ENCODE peak calls at places on chromosomes 2 and 18, in six cellular contexts. H is HCT116, U is sigmoid colon, E is HepG2, M is upper lobe of left lung, K is endothelial cell of umbilical vein. C is an unnamed sample.

GRCh38 chr2:113010088-113010487 is 4.8 kb downstream of the IL36A start:
- DNase-seq in H (no peak), U (no peak), E (no peak), M (no peak), K (no peak), C (no peak)

GRCh38 chr2:130183500-130184373 is 1.7 kb downstream of the MZT2B start:
- DNase-seq in H (no peak), U (peak), E (peak), M (no peak), K (peak), C (peak)

GRCh38 chr2:11250400-11251277 is 93.8 kb downstream of the ROCK2 start:
- DNase-seq in H (no peak), U (no peak), E (no peak), M (no peak), K (peak), C (no peak)

GRCh38 chr2:65025453-65026128 is 30.6 kb upstream of the CEP68 start:
- DNase-seq in H (no peak), U (no peak), E (peak), M (no peak), K (no peak), C (no peak)

GRCh38 chr2:106054880-106055655 is 139.0 kb downstream of the UXS1 start:
- DNase-seq in H (no peak), U (no peak), E (no peak), M (no peak), K (no peak), C (no peak)

GRCh38 chr2:150234787-150235512 is 252.5 kb downstream of the RND3 start:
- DNase-seq in H (no peak), U (no peak), E (no peak), M (no peak), K (peak), C (no peak)

GRCh38 chr18:39057423-39058057 is 1491.9 kb upstream of the CELF4 start:
- DNase-seq in H (peak), U (no peak), E (no peak), M (no peak), K (peak), C (no peak)

GRCh38 chr2:74944987-74945782 is 13.3 kb upstream of the POLE4 start:
- DNase-seq in H (no peak), U (no peak), E (no peak), M (no peak), K (no peak), C (no peak)

GRCh38 chr2:122755281-122755780 is 999.9 kb downstream of the TSN start:
- DNase-seq in H (no peak), U (no peak), E (no peak), M (no peak), K (peak), C (no peak)

GRCh38 chr2:184053326-184053725 is 545.0 kb upstream of the ZNF804A start:
- DNase-seq in H (peak), U (no peak), E (no peak), M (no peak), K (peak), C (no peak)

GRCh38 chr18:45384137-45384998 is 230.9 kb upstream of the SLC14A2 start:
- DNase-seq in H (peak), U (no peak), E (peak), M (peak), K (peak), C (no peak)

GRCh38 chr2:8976419-8976818 is 27.1 kb downstream of the MBOAT2 start:
- DNase-seq in H (no peak), U (no peak), E (no peak), M (no peak), K (peak), C (no peak)

GRCh38 chr2:192885569-192886160 is 690.9 kb upstream of the TMEFF2 start:
- DNase-seq in H (no peak), U (no peak), E (peak), M (no peak), K (no peak), C (no peak)

GRCh38 chr2:171711351-171711750 is 24.1 kb downstream of the DYNC1I2 start:
- DNase-seq in H (no peak), U (no peak), E (no peak), M (no peak), K (peak), C (no peak)

GRCh38 chr2:211329882-211330281 is 773.5 kb downstream of the CPS1 start:
- DNase-seq in H (no peak), U (no peak), E (no peak), M (peak), K (no peak), C (peak)

GRCh38 chr2:10892796-10893350 is 18.9 kb upstream of the KCNF1 start:
- DNase-seq in H (no peak), U (no peak), E (no peak), M (no peak), K (no peak), C (no peak)

GRCh38 chr2:170605862-170606261 is 109.3 kb upstream of the SP5 start:
- DNase-seq in H (no peak), U (no peak), E (no peak), M (no peak), K (no peak), C (no peak)

GRCh38 chr2:39107156-39107555 is 13.7 kb downstream of the SOS1 start:
- DNase-seq in H (no peak), U (no peak), E (no peak), M (no peak), K (no peak), C (no peak)

GRCh38 chr18:44917865-44918476 is 237.3 kb downstream of the SETBP1 start:
- DNase-seq in H (no peak), U (no peak), E (peak), M (no peak), K (no peak), C (no peak)

GRCh38 chr18:50707841-50708240 is 112.0 kb downstream of the MRO start:
- DNase-seq in H (no peak), U (no peak), E (no peak), M (no peak), K (no peak), C (peak)

GRCh38 chr2:54898451-54899226 is 151.6 kb downstream of the RTN4 start:
- DNase-seq in H (no peak), U (no peak), E (no peak), M (no peak), K (no peak), C (no peak)

GRCh38 chr2:239942871-239943311 is 82.3 kb downstream of the NDUFA10 start:
- DNase-seq in H (no peak), U (peak), E (no peak), M (no peak), K (no peak), C (peak)

GRCh38 chr2:172296267-172297046 is 130.9 kb upstream of the ITGA6 start:
- DNase-seq in H (no peak), U (no peak), E (no peak), M (no peak), K (no peak), C (no peak)

GRCh38 chr2:64751286-64752260 is 97.9 kb upstream of the SERTAD2 start:
- DNase-seq in H (peak), U (peak), E (peak), M (peak), K (no peak), C (peak)

GRCh38 chr2:38933653-38934052 is 44.0 kb downstream of the ARHGEF33 start:
- DNase-seq in H (no peak), U (no peak), E (no peak), M (no peak), K (no peak), C (no peak)

GRCh38 chr2:44941551-44942234 is at the start of gene SIX3:
- DNase-seq in H (peak), U (no peak), E (no peak), M (peak), K (peak), C (peak)

GRCh38 chr2:176638167-176639015 is 369.1 kb downstream of the MTX2 start:
- DNase-seq in H (no peak), U (peak), E (peak), M (peak), K (peak), C (peak)

GRCh38 chr2:215536476-215536875 is 100.6 kb upstream of the FN1 start:
- DNase-seq in H (no peak), U (no peak), E (no peak), M (no peak), K (no peak), C (no peak)

GRCh38 chr2:95121495-95122196 is at the start of gene MRPS5:
- DNase-seq in H (peak), U (peak), E (peak), M (peak), K (peak), C (peak)
- TF ChIP-seq POLR2A in H (peak), U (no peak), E (peak), M (peak), K (peak), C (no peak)

DNA sequence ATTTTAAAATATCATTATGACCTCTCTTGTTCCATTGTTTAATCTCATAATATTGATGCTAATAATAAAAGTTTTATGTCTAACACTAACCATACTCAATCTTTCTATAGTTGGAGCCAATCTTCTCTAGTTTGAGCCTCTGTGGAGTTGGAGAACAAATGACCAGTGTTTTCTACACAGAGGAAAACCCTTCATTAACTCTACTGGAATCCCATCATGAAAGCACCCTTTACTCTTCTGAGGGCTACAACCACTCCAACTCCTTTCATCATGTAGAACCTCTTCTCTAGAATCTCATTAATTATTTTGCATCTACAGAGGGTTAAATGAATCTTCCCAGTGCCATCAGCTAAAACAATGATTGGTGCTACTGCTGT is 182.4 kb upstream of the ZFP36L2 start:
- DNase-seq in H (no peak), U (no peak), E (no peak), M (no peak), K (no peak), C (no peak)
- H3K27ac ChIP-seq in H (no peak), U (peak), E (no peak), M (no peak), K (no peak), C (no peak)

GRCh38 chr2:30300122-30300455 is 68.8 kb downstream of the LBH start:
- DNase-seq in H (no peak), U (no peak), E (no peak), M (no peak), K (no peak), C (no peak)

GRCh38 chr2:30303094-30303493 is 71.8 kb downstream of the LBH start:
- DNase-seq in H (no peak), U (no peak), E (no peak), M (no peak), K (no peak), C (no peak)

GRCh38 chr2:30298302-30298701 is 67.0 kb downstream of the LBH start:
- DNase-seq in H (no peak), U (no peak), E (no peak), M (no peak), K (no peak), C (no peak)

GRCh38 chr2:30301551-30301950 is 70.2 kb downstream of the LBH start:
- DNase-seq in H (no peak), U (no peak), E (no peak), M (no peak), K (no peak), C (no peak)

GRCh38 chr2:30300456-30301221 is 69.3 kb downstream of the LBH start:
- DNase-seq in H (no peak), U (no peak), E (no peak), M (no peak), K (no peak), C (no peak)
- TF ChIP-seq POLR2AphosphoS5 in H (no peak), U (peak), E (no peak), M (peak), K (no peak), C (no peak)

DNA sequence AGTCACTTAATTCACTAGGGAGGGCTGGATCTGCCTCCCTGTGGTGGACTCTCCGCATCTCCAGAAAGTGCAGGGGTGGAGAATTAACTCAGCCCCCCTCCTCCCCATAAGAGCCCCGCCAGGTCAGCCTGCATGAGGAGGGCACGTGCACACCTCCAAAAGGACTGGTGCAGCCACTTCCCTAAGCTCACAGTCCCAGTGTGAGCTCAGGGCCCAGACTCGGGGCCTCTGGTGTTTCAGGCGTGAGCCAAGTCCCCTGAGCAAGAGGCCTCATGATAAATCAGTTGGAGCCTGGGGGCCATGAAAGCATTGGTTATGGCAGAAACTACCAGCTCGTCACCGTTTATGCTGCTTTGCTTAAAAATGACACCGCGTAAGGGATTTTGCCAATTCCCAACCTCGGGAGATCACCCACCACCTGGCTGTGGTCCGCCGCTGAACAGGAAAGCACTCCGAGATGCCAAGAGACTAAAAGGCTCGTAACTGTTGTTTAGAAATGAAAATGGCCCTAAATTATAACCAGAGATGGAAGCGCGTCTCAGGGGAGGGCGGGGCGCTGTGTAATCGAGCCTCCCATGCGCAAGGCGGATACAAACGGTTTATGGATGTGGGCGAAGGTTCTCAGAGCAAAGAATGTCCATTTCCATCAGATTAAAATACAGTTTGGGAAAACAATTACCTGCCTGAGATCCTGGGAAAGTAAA is 141.6 kb downstream of the BCL2 start:
- DNase-seq in H (no peak), U (peak), E (no peak), M (no peak), K (no peak), C (peak)
- TF ChIP-seq POLR2A in H (no peak), U (no peak), E (no peak), M (no peak), K (no peak), C (no peak)

GRCh38 chr2:168185583-168186274 is 61.7 kb downstream of the STK39 start:
- DNase-seq in H (no peak), U (no peak), E (peak), M (no peak), K (peak), C (no peak)

GRCh38 chr2:168182850-168183249 is 64.5 kb downstream of the STK39 start:
- DNase-seq in H (no peak), U (no peak), E (no peak), M (no peak), K (no peak), C (no peak)

GRCh38 chr2:168186452-168186851 is 60.9 kb downstream of the STK39 start:
- DNase-seq in H (no peak), U (no peak), E (no peak), M (no peak), K (no peak), C (no peak)

GRCh38 chr2:168183308-168183997 is 63.9 kb downstream of the STK39 start:
- DNase-seq in H (no peak), U (no peak), E (no peak), M (no peak), K (no peak), C (no peak)

GRCh38 chr2:168184896-168185513 is 62.4 kb downstream of the STK39 start:
- DNase-seq in H (no peak), U (no peak), E (no peak), M (no peak), K (no peak), C (no peak)
- H3K27ac ChIP-seq in H (peak), U (no peak), E (peak), M (no peak), K (no peak), C (no peak)

GRCh38 chr2:219171231-219171651 is 1.4 kb upstream of the SLC23A3 start:
- DNase-seq in H (peak), U (peak), E (peak), M (no peak), K (peak), C (no peak)
- TF ChIP-seq POLR2AphosphoS5 in H (no peak), U (peak), E (no peak), M (peak), K (no peak), C (peak)

GRCh38 chr2:241009601-241010530 is 11.4 kb downstream of the SNED1 start:
- DNase-seq in H (no peak), U (peak), E (no peak), M (peak), K (peak), C (peak)
- TF ChIP-seq POLR2A in H (no peak), U (no peak), E (no peak), M (no peak), K (peak), C (no peak)